ENCODE peak calls at places on chromosome 1, in eight cellular contexts. A is choroid plexus epithelial cell, V is endothelial cell, M is brain microvascular endothelial cell, Z is GM06990, P is sigmoid colon, F is A549, O is heart right ventricle. L is an unnamed sample.

GRCh38 chr1:211517006-211517405 is 25.0 kb upstream of the RD3 start:
- DNase-seq in F (peak), O (no peak), P (no peak), A (no peak), V (no peak), M (no peak), Z (no peak), L (no peak)

GRCh38 chr1:17895986-17896385 is 140.9 kb downstream of the ACTL8 start:
- DNase-seq in V (no peak), P (no peak), Z (no peak), F (no peak), A (no peak), M (no peak), O (no peak), L (no peak)

GRCh38 chr1:23799570-23800395 is 771 bp downstream of the GALE start:
- DNase-seq in A (peak), M (no peak), O (peak), Z (no peak), F (peak), V (peak), P (no peak), L (peak)

GRCh38 chr1:200029035-200029623 is 1.6 kb downstream of the NR5A2 start:
- DNase-seq in F (peak), A (no peak), O (no peak), Z (peak), V (peak), M (no peak), P (no peak), L (peak)

GRCh38 chr1:211697356-211697755 is 21.9 kb upstream of the NEK2 start:
- DNase-seq in V (no peak), A (no peak), P (no peak), Z (peak), M (no peak), F (no peak), O (no peak), L (peak)

GRCh38 chr1:30885580-30886513 is 22.7 kb downstream of the SDC3 start:
- DNase-seq in P (no peak), V (no peak), A (no peak), Z (no peak), M (no peak), F (no peak), O (no peak), L (no peak)

GRCh38 chr1:15848143-15848928 is 829 bp downstream of the SPEN start:
- DNase-seq in Z (peak), A (no peak), P (peak), M (peak), O (peak), F (no peak), V (peak), L (no peak)

GRCh38 chr1:71660417-71660816 is 579.6 kb upstream of the ZRANB2 start:
- DNase-seq in P (no peak), V (no peak), A (peak), Z (no peak), O (no peak), M (no peak), F (no peak), L (no peak)

GRCh38 chr1:248873993-248874671 is 15.2 kb upstream of the ZNF692 start:
- DNase-seq in P (peak), V (peak), M (peak), F (peak), A (peak), O (peak), Z (peak), L (no peak)

GRCh38 chr1:182784556-182785171 is 4.9 kb upstream of the NPL start:
- DNase-seq in O (peak), V (peak), F (peak), P (no peak), Z (no peak), M (peak), A (peak), L (peak)

GRCh38 chr1:29838738-29839320 is 602.5 kb downstream of the PTPRU start:
- DNase-seq in F (no peak), A (no peak), V (no peak), P (no peak), M (no peak), O (no peak), Z (no peak), L (no peak)

GRCh38 chr1:157961805-157962762 is 31.4 kb upstream of the KIRREL1 start:
- DNase-seq in V (no peak), O (no peak), F (peak), M (peak), P (no peak), Z (no peak), A (peak), L (no peak)

GRCh38 chr1:171180671-171181070 is 4.4 kb upstream of the FMO2 start:
- DNase-seq in A (no peak), P (no peak), F (no peak), V (no peak), M (no peak), Z (no peak), O (no peak), L (no peak)

GRCh38 chr1:26677306-26678115 is 18.3 kb upstream of the ARID1A start:
- DNase-seq in A (peak), M (peak), Z (peak), F (peak), O (peak), V (peak), P (peak), L (peak)

GRCh38 chr1:119453021-119453420 is 38.1 kb downstream of the HSD3B2 start:
- DNase-seq in A (peak), M (peak), F (no peak), O (no peak), P (no peak), V (no peak), Z (no peak), L (no peak)

GRCh38 chr1:82269466-82269865 is 468.7 kb downstream of the ADGRL2 start:
- DNase-seq in M (peak), V (no peak), A (peak), P (no peak), Z (no peak), O (no peak), F (no peak), L (no peak)

GRCh38 chr1:42931108-42931539 is 27.5 kb downstream of the SLC2A1 start:
- DNase-seq in M (no peak), A (peak), F (peak), O (no peak), Z (peak), V (peak), P (no peak), L (peak)

DNA sequence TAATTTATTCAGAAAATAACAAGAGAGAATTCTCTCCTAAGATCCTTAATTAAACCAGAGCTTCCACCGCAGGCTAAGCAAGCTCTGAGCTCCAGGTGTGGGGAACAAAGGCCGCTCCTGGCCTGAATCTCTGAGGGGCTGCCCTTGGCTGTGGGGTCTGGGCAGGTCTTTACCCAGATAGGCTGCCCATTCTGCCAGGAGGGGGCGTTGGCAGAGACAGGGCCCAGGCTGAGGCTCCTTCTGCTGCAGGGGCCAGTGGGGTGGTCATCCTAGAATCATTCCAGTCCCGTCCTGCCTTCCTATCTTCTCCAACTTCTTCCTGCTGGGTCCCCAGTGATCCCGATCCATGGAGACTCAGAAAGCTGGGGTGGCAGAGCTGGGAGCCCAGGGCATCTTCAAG is 82.9 kb upstream of the POU3F1 start:
- DNase-seq in O (no peak), F (no peak), V (no peak), M (no peak), Z (no peak), P (peak), A (no peak), L (no peak)
- TF ChIP-seq CTCF in O (no peak), F (no peak), V (no peak), M (peak), Z (peak), P (no peak), A (peak), L (no peak)

DNA sequence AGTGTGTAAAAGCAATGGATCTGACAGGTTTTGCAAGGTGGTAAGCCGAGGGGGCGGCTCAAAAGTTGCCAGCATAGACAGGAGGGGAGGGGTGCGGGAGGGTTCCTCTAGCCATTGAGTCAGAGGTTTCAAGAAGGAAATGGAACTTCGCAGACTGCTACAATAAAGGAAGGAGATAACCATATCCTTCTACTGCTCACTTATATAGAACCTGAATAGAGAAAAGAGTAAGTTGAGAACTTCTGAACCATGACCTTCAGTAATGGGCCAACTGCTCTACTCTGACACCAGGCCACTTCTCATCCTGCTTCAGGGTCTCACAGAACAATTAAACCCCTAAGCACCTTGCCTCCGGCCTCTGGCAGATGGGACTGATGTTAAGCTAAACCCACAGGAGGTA is 26.3 kb upstream of the BCAR3 start:
- DNase-seq in V (no peak), M (no peak), Z (peak), P (no peak), O (no peak), F (no peak), A (no peak), L (peak)
- TF ChIP-seq CTCF in V (no peak), M (no peak), Z (no peak), P (no peak), O (no peak), F (no peak), A (no peak), L (no peak)

GRCh38 chr1:112234710-112235109 is 161.3 kb upstream of the CTTNBP2NL start:
- DNase-seq in O (no peak), Z (no peak), M (no peak), P (no peak), A (no peak), F (no peak), V (no peak), L (no peak)
- TF ChIP-seq CTCF in O (no peak), Z (no peak), M (no peak), P (no peak), A (no peak), F (no peak), V (no peak), L (no peak)

DNA sequence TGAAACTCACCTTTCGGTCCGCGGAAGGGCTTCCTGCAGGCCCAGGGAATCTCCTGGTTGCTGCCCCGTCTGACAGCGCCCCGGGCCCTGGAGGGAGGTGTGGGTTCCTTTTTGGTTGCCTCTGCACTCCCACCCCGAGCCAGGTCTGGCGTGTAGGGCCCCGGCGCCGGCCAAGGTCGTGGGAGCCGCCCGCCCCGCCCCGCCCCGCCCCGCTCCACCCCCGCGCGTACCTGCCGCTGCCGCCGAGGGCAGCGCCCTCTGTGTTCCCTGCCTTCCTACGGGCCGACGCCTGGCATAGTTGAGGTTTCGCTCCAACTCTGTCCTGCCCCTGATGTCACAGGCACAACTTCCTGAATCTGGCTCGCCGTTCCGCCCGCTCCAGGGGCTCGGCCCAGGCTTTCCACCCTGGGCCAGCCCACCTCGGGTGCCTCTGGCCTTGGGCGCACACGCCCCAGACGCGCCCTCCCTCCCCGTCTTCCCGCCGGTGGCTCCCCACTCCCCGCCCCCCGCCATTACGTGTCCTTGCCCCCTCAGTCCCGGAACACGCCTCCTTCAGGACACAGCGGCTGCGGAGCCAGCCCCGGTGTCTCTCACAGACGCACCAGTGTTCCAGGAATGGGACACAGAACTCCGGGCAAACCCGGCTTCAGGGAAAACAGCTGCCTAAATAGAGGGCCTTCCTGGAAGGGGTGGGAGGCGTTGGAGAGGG is at the start of gene KIAA0040:
- DNase-seq in F (peak), V (peak), A (no peak), M (no peak), Z (peak), O (peak), P (peak), L (peak)
- TF ChIP-seq CTCF in F (no peak), V (no peak), A (no peak), M (peak), Z (peak), O (no peak), P (no peak), L (no peak)

DNA sequence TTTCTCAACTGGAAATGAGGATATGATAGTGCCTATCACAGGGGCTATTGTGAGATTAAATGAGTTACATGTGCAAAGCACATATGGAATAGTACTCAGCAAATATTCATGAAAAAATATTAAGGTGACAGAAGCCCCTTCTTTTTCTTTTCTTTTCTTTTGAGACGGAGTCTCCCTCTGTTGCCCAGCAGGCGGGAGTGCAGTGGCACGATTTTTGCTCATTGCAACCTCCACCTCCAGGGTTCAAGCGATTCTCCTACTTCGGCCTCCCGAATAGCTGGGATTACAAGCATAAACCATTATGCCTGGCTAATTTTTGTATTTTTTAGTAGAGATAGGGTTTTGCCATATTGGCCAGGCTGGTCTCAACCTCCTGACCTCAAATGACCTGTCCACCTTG is 139.4 kb downstream of the HIVEP3 start:
- DNase-seq in Z (no peak), P (no peak), O (no peak), M (no peak), F (no peak), V (no peak), A (no peak), L (no peak)
- TF ChIP-seq CTCF in Z (peak), P (no peak), O (no peak), M (peak), F (no peak), V (no peak), A (peak), L (no peak)

DNA sequence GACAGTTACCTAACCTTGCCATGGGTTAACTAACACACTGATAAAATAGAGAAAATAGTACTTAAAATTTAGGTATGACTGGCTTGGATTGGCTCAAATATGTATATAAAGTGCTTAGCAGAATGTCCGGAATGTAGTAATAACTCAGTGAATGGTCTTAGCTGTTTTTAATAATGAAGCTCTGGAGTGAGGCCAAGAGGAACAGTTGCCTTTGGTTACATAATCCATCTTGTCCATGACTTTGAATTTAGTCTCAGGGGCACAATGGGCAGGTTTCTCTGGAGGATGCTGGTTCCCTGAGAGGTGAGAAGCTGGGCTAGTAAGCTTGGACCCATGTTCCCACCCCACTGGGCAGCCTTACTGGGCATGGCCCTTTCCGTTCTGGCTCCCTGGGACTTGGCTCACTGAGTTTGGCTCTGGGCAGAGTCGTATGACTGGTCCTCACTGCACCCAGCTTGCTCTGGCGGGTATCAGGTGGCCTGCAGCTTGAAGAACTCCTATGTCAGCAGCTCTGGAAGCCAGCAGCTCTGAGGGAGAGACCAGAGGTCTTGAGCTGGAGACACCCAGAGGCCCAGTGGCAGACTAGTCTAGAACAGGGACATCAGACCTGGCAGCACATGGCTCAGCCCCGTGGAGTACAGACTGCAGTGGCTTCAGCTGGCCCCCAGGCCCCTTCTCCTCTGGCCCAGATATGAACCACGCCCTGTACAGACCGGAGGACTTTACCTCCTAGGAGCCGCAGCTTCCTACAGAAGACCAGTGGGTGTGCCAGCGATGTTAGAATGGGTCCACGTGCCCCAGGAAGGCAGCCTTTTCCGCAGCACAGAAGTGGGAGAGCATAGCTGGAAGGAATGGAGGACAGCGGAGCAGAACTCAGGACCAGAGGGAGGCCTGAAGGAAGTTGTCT is 40.4 kb downstream of the TENT5C start:
- DNase-seq in V (no peak), O (no peak), F (no peak), P (no peak), M (no peak), Z (no peak), A (peak), L (no peak)
- TF ChIP-seq CTCF in V (no peak), O (no peak), F (no peak), P (no peak), M (no peak), Z (no peak), A (no peak), L (no peak)

GRCh38 chr1:28580706-28581530 is 11.1 kb upstream of the RAB42 start:
- DNase-seq in M (no peak), P (no peak), V (no peak), Z (no peak), F (peak), A (peak), O (no peak), L (peak)
- TF ChIP-seq CTCF in M (peak), P (no peak), V (no peak), Z (peak), F (no peak), A (no peak), O (no peak), L (peak)

DNA sequence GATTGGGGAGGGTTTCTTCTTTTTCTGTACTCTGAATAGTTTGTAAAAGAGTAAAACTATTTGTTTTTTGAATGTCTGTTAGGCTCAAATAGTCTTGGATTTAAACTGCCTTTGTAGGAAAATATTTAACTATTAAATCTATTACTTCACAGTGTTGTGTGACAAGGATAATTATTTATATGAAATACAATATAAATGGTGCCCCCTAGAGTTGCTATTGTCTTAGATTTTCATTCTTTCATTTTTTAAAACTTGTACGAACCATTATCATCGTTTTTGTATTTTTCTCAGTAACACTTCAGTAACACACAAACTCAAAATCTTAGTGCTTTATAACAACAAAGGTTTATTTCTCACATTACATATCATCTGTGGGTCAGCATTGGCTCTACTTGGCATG is 37.4 kb downstream of the C1orf185 start:
- DNase-seq in O (no peak), M (no peak), V (no peak), P (no peak), A (peak), Z (no peak), F (no peak), L (no peak)
- TF ChIP-seq CTCF in O (peak), M (no peak), V (no peak), P (no peak), A (no peak), Z (no peak), F (peak), L (no peak)